ENCODE peak calls at places on chromosomes 2 and 18, in nine cellular contexts. H is tibial artery; K is choroid plexus epithelial cell; P is HTR-8/SVneo; Q is NCI-H774; M is activated naive CD4-positive, alpha-beta T cell; Z is myocyte; R is ELF-1; N is dermis microvascular lymphatic vessel endothelial cell. A is an unnamed sample.

GRCh38 chr2:188079176-188079575 is 212.5 kb upstream of the GULP1 start:
- DNase-seq in H (no peak), K (peak; percentile 87), P (peak; percentile 46), Q (no peak), M (no peak), Z (peak; percentile 72), R (no peak), N (no peak), A (peak; percentile 91)

GRCh38 chr2:121648611-121649401 is 456 bp downstream of the CLASP1 start:
- DNase-seq in H (peak; percentile 59), K (peak; percentile 72), P (peak; percentile 23), Q (no peak), M (peak; percentile 24), Z (peak; percentile 54), R (peak; percentile 70), N (peak; percentile 58), A (peak; percentile 75)

GRCh38 chr2:238635637-238636036 is 208.9 kb downstream of the ASB1 start:
- DNase-seq in H (no peak), K (no peak), P (peak; percentile 36), Q (no peak), M (no peak), Z (no peak), R (no peak), N (no peak), A (no peak)

GRCh38 chr2:240460243-240460630 is 24.8 kb downstream of the GPC1 start:
- DNase-seq in H (no peak), K (no peak), P (no peak), Q (no peak), M (no peak), Z (no peak), R (no peak), N (no peak), A (no peak)

GRCh38 chr2:217366996-217367395 is 507.1 kb upstream of the TNP1 start:
- DNase-seq in H (no peak), K (no peak), P (no peak), Q (no peak), M (no peak), Z (no peak), R (peak; percentile 47), N (no peak), A (no peak)

GRCh38 chr2:24830351-24830750 is 37.1 kb downstream of the CENPO start:
- DNase-seq in H (no peak), K (peak; percentile 73), P (no peak), Q (no peak), M (no peak), Z (peak; percentile 64), R (peak; percentile 54), N (peak; percentile 45), A (peak; percentile 44)

GRCh38 chr2:160700415-160700814 is 206.8 kb upstream of the RBMS1 start:
- DNase-seq in H (no peak), K (no peak), P (no peak), Q (no peak), M (no peak), Z (no peak), R (no peak), N (no peak), A (no peak)

GRCh38 chr2:152423684-152424083 is 88.7 kb downstream of the FMNL2 start:
- DNase-seq in H (no peak), K (no peak), P (no peak), Q (no peak), M (no peak), Z (no peak), R (no peak), N (no peak), A (no peak)

GRCh38 chr18:79796531-79797390 is 977 bp upstream of the KCNG2 start:
- DNase-seq in H (no peak), K (peak; percentile 42), P (no peak), Q (no peak), M (no peak), Z (peak; percentile 54), R (no peak), N (no peak), A (no peak)

GRCh38 chr2:16952368-16952767 is 286.7 kb upstream of the CYRIA start:
- DNase-seq in H (no peak), K (no peak), P (no peak), Q (no peak), M (no peak), Z (no peak), R (no peak), N (no peak), A (no peak)

GRCh38 chr2:10441966-10442365 is 6.2 kb downstream of the ODC1 start:
- DNase-seq in H (no peak), K (no peak), P (no peak), Q (no peak), M (no peak), Z (no peak), R (no peak), N (no peak), A (no peak)

GRCh38 chr2:99818842-99819241 is 323.5 kb downstream of the AFF3 start:
- DNase-seq in H (no peak), K (peak; percentile 74), P (peak; percentile 21), Q (no peak), M (no peak), Z (no peak), R (no peak), N (peak; percentile 72), A (peak; percentile 32)

GRCh38 chr2:68237976-68238580 is 14.3 kb downstream of the PPP3R1 start:
- DNase-seq in H (no peak), K (no peak), P (no peak), Q (no peak), M (no peak), Z (no peak), R (no peak), N (no peak), A (no peak)

GRCh38 chr2:69997296-69998184 is 36.1 kb upstream of the ASPRV1 start:
- DNase-seq in H (no peak), K (peak; percentile 11), P (peak; percentile 76), Q (no peak), M (no peak), Z (peak; percentile 39), R (no peak), N (no peak), A (peak; percentile 16)

GRCh38 chr2:136116111-136116812 is 1.7 kb downstream of the CXCR4 start:
- DNase-seq in H (peak; percentile 51), K (no peak), P (no peak), Q (no peak), M (no peak), Z (no peak), R (no peak), N (peak; percentile 33), A (peak; percentile 45)

A was measured in astrocyte of the hippocampus.